ENCODE peak calls at places on chromosomes 5 and 9, in eight cellular contexts. One of them, this sample, is unnamed.

GRCh38 chr9:124140941-124141568 is 116.7 kb upstream of the NEK6 start:
- DNase-seq in stimulated activated CD8-positive, alpha-beta memory T cell treated with anti-CD3 and anti-CD28 coated beads, Interleukin-2, amount 100 ng/mL, for 1 hour: no peak
- DNase-seq in sigmoid colon: no peak
- DNase-seq in GM10248: no peak
- DNase-seq in astrocyte: peak; percentile 56
- DNase-seq in astrocyte of the spinal cord: no peak
- DNase-seq in CD4-positive, alpha-beta memory T cell: no peak
- DNase-seq in nephron progenitor cell: no peak
- DNase-seq in this sample: no peak

GRCh38 chr9:36470891-36471290 is 70.8 kb upstream of the RNF38 start:
- DNase-seq in sigmoid colon: peak; percentile 70
- DNase-seq in astrocyte of the spinal cord: peak; percentile 64
- DNase-seq in stimulated activated CD8-positive, alpha-beta memory T cell treated with anti-CD3 and anti-CD28 coated beads, Interleukin-2, amount 100 ng/mL, for 1 hour: peak; percentile 8
- DNase-seq in nephron progenitor cell: no peak
- DNase-seq in GM10248: peak; percentile 81
- DNase-seq in astrocyte: peak; percentile 41
- DNase-seq in CD4-positive, alpha-beta memory T cell: peak; percentile 77
- DNase-seq in this sample: no peak

GRCh38 chr5:179023528-179024189 is at the start of gene ZNF879:
- DNase-seq in nephron progenitor cell: peak; percentile 89
- DNase-seq in CD4-positive, alpha-beta memory T cell: peak; percentile 93
- DNase-seq in stimulated activated CD8-positive, alpha-beta memory T cell treated with anti-CD3 and anti-CD28 coated beads, Interleukin-2, amount 100 ng/mL, for 1 hour: peak; percentile 86
- DNase-seq in astrocyte: peak; percentile 95
- DNase-seq in sigmoid colon: peak; percentile 97
- DNase-seq in astrocyte of the spinal cord: peak; percentile 97
- DNase-seq in GM10248: peak; percentile 62
- DNase-seq in this sample: peak; percentile 86

GRCh38 chr9:107637421-107638420 is 148.2 kb upstream of the KLF4 start:
- DNase-seq in stimulated activated CD8-positive, alpha-beta memory T cell treated with anti-CD3 and anti-CD28 coated beads, Interleukin-2, amount 100 ng/mL, for 1 hour: no peak
- DNase-seq in nephron progenitor cell: peak; percentile 75
- DNase-seq in CD4-positive, alpha-beta memory T cell: no peak
- DNase-seq in GM10248: peak; percentile 42
- DNase-seq in astrocyte: peak; percentile 90
- DNase-seq in sigmoid colon: peak; percentile 99
- DNase-seq in astrocyte of the spinal cord: peak; percentile 97
- DNase-seq in this sample: peak; percentile 71

GRCh38 chr5:7446913-7447312 is 51.0 kb downstream of the ADCY2 start:
- DNase-seq in nephron progenitor cell: no peak
- DNase-seq in stimulated activated CD8-positive, alpha-beta memory T cell treated with anti-CD3 and anti-CD28 coated beads, Interleukin-2, amount 100 ng/mL, for 1 hour: no peak
- DNase-seq in sigmoid colon: no peak
- DNase-seq in astrocyte: no peak
- DNase-seq in astrocyte of the spinal cord: no peak
- DNase-seq in CD4-positive, alpha-beta memory T cell: no peak
- DNase-seq in GM10248: no peak
- DNase-seq in this sample: no peak

GRCh38 chr5:1511037-1511436 is 12.7 kb downstream of the LPCAT1 start:
- DNase-seq in astrocyte: no peak
- DNase-seq in GM10248: no peak
- DNase-seq in nephron progenitor cell: no peak
- DNase-seq in sigmoid colon: peak; percentile 58
- DNase-seq in astrocyte of the spinal cord: no peak
- DNase-seq in CD4-positive, alpha-beta memory T cell: no peak
- DNase-seq in stimulated activated CD8-positive, alpha-beta memory T cell treated with anti-CD3 and anti-CD28 coated beads, Interleukin-2, amount 100 ng/mL, for 1 hour: no peak
- DNase-seq in this sample: no peak

GRCh38 chr5:143017992-143018391 is 247.8 kb downstream of the ARHGAP26 start:
- DNase-seq in CD4-positive, alpha-beta memory T cell: no peak
- DNase-seq in GM10248: no peak
- DNase-seq in nephron progenitor cell: no peak
- DNase-seq in astrocyte: no peak
- DNase-seq in sigmoid colon: no peak
- DNase-seq in astrocyte of the spinal cord: no peak
- DNase-seq in stimulated activated CD8-positive, alpha-beta memory T cell treated with anti-CD3 and anti-CD28 coated beads, Interleukin-2, amount 100 ng/mL, for 1 hour: no peak
- DNase-seq in this sample: no peak

GRCh38 chr9:109132473-109133095 is 12.8 kb upstream of the TMEM245 start:
- DNase-seq in sigmoid colon: no peak
- DNase-seq in nephron progenitor cell: no peak
- DNase-seq in astrocyte of the spinal cord: no peak
- DNase-seq in GM10248: no peak
- DNase-seq in astrocyte: no peak
- DNase-seq in stimulated activated CD8-positive, alpha-beta memory T cell treated with anti-CD3 and anti-CD28 coated beads, Interleukin-2, amount 100 ng/mL, for 1 hour: no peak
- DNase-seq in CD4-positive, alpha-beta memory T cell: no peak
- DNase-seq in this sample: no peak

GRCh38 chr5:59637878-59638580 is 255.5 kb downstream of the PDE4D start:
- DNase-seq in GM10248: no peak
- DNase-seq in nephron progenitor cell: no peak
- DNase-seq in CD4-positive, alpha-beta memory T cell: no peak
- DNase-seq in sigmoid colon: no peak
- DNase-seq in astrocyte of the spinal cord: no peak
- DNase-seq in astrocyte: no peak
- DNase-seq in stimulated activated CD8-positive, alpha-beta memory T cell treated with anti-CD3 and anti-CD28 coated beads, Interleukin-2, amount 100 ng/mL, for 1 hour: no peak
- DNase-seq in this sample: no peak

GRCh38 chr5:53256746-53257145 is 147.2 kb upstream of the MOCS2 start:
- DNase-seq in sigmoid colon: no peak
- DNase-seq in astrocyte: peak; percentile 97
- DNase-seq in CD4-positive, alpha-beta memory T cell: no peak
- DNase-seq in astrocyte of the spinal cord: peak; percentile 84
- DNase-seq in nephron progenitor cell: no peak
- DNase-seq in stimulated activated CD8-positive, alpha-beta memory T cell treated with anti-CD3 and anti-CD28 coated beads, Interleukin-2, amount 100 ng/mL, for 1 hour: no peak
- DNase-seq in GM10248: no peak
- DNase-seq in this sample: no peak

GRCh38 chr9:100437860-100438805 is 11.2 kb downstream of the MSANTD3 start:
- DNase-seq in CD4-positive, alpha-beta memory T cell: peak; percentile 69
- DNase-seq in nephron progenitor cell: peak; percentile 78
- DNase-seq in stimulated activated CD8-positive, alpha-beta memory T cell treated with anti-CD3 and anti-CD28 coated beads, Interleukin-2, amount 100 ng/mL, for 1 hour: peak; percentile 36
- DNase-seq in astrocyte: peak; percentile 51
- DNase-seq in GM10248: peak; percentile 55
- DNase-seq in astrocyte of the spinal cord: peak; percentile 79
- DNase-seq in sigmoid colon: peak; percentile 86
- DNase-seq in this sample: no peak

GRCh38 chr5:83632874-83633273 is 87.8 kb downstream of the HAPLN1 start:
- DNase-seq in nephron progenitor cell: no peak
- DNase-seq in astrocyte of the spinal cord: peak; percentile 79
- DNase-seq in astrocyte: peak; percentile 84
- DNase-seq in GM10248: no peak
- DNase-seq in stimulated activated CD8-positive, alpha-beta memory T cell treated with anti-CD3 and anti-CD28 coated beads, Interleukin-2, amount 100 ng/mL, for 1 hour: no peak
- DNase-seq in CD4-positive, alpha-beta memory T cell: no peak
- DNase-seq in sigmoid colon: no peak
- DNase-seq in this sample: no peak

GRCh38 chr5:180352976-180353225 is 235 bp downstream of the GFPT2 start:
- DNase-seq in sigmoid colon: peak; percentile 70
- DNase-seq in astrocyte of the spinal cord: no peak
- DNase-seq in astrocyte: no peak
- DNase-seq in CD4-positive, alpha-beta memory T cell: no peak
- DNase-seq in stimulated activated CD8-positive, alpha-beta memory T cell treated with anti-CD3 and anti-CD28 coated beads, Interleukin-2, amount 100 ng/mL, for 1 hour: no peak
- DNase-seq in nephron progenitor cell: peak; percentile 45
- DNase-seq in GM10248: no peak
- DNase-seq in this sample: no peak

GRCh38 chr5:61020415-61020814 is 75.4 kb downstream of the NDUFAF2 start:
- DNase-seq in nephron progenitor cell: no peak
- DNase-seq in GM10248: no peak
- DNase-seq in sigmoid colon: no peak
- DNase-seq in astrocyte of the spinal cord: peak; percentile 28
- DNase-seq in stimulated activated CD8-positive, alpha-beta memory T cell treated with anti-CD3 and anti-CD28 coated beads, Interleukin-2, amount 100 ng/mL, for 1 hour: no peak
- DNase-seq in CD4-positive, alpha-beta memory T cell: no peak
- DNase-seq in astrocyte: peak; percentile 12
- DNase-seq in this sample: no peak

GRCh38 chr9:96156578-96156977 is 145.4 kb downstream of the HSD17B3 start:
- DNase-seq in sigmoid colon: peak; percentile 20
- DNase-seq in CD4-positive, alpha-beta memory T cell: no peak
- DNase-seq in nephron progenitor cell: no peak
- DNase-seq in astrocyte: no peak
- DNase-seq in astrocyte of the spinal cord: no peak
- DNase-seq in stimulated activated CD8-positive, alpha-beta memory T cell treated with anti-CD3 and anti-CD28 coated beads, Interleukin-2, amount 100 ng/mL, for 1 hour: no peak
- DNase-seq in GM10248: no peak
- DNase-seq in this sample: no peak

GRCh38 chr9:115680226-115680625 is 473.4 kb upstream of the PAPPA start:
- DNase-seq in stimulated activated CD8-positive, alpha-beta memory T cell treated with anti-CD3 and anti-CD28 coated beads, Interleukin-2, amount 100 ng/mL, for 1 hour: no peak
- DNase-seq in sigmoid colon: no peak
- DNase-seq in astrocyte of the spinal cord: peak; percentile 18
- DNase-seq in astrocyte: no peak
- DNase-seq in GM10248: no peak
- DNase-seq in CD4-positive, alpha-beta memory T cell: no peak
- DNase-seq in nephron progenitor cell: no peak
- DNase-seq in this sample: no peak

GRCh38 chr5:167634432-167634831 is 657.0 kb upstream of the WWC1 start:
- DNase-seq in stimulated activated CD8-positive, alpha-beta memory T cell treated with anti-CD3 and anti-CD28 coated beads, Interleukin-2, amount 100 ng/mL, for 1 hour: no peak
- DNase-seq in nephron progenitor cell: no peak
- DNase-seq in astrocyte: peak; percentile 91
- DNase-seq in CD4-positive, alpha-beta memory T cell: no peak
- DNase-seq in sigmoid colon: no peak
- DNase-seq in GM10248: no peak
- DNase-seq in astrocyte of the spinal cord: peak; percentile 94
- DNase-seq in this sample: no peak